ENCODE peak calls at places on chromosomes 5 and 9, in six cellular contexts. S is GM12892, U is H1, C is GM12878, H is HepG2, G is K562. Z is an unnamed sample.

GRCh38 chr9:81522721-81523551 is 166.4 kb downstream of the TLE1 start:
- DNase-seq in G (peak; percentile 0), C (no peak), S (no peak), H (peak; percentile 77), U (no peak), Z (no peak)

GRCh38 chr9:120928015-120928719 is 1.6 kb upstream of the TRAF1 start:
- DNase-seq in G (no peak), U (peak; percentile 62), H (no peak), C (no peak), S (no peak), Z (no peak)

GRCh38 chr9:89732295-89732951 is 127.6 kb downstream of the GADD45G start:
- DNase-seq in S (no peak), U (no peak), G (no peak), C (no peak), H (no peak), Z (no peak)

GRCh38 chr5:72178910-72179815 is 71.9 kb downstream of the MAP1B start:
- DNase-seq in H (no peak), U (no peak), S (no peak), G (no peak), C (no peak), Z (no peak)

GRCh38 chr5:39080597-39081204 is 6.5 kb upstream of the RICTOR start:
- DNase-seq in S (no peak), U (no peak), H (peak; percentile 56), C (no peak), G (peak; percentile 85), Z (no peak)

GRCh38 chr5:148939676-148940075 is 113.3 kb downstream of the ADRB2 start:
- DNase-seq in H (no peak), S (no peak), C (no peak), G (no peak), U (no peak), Z (no peak)

GRCh38 chr9:69258551-69258950 is 66.5 kb upstream of the ENTREP1 start:
- DNase-seq in G (no peak), C (no peak), U (no peak), H (no peak), S (no peak), Z (no peak)

GRCh38 chr9:122463828-122464632 is 13.7 kb downstream of the OR1J1 start:
- DNase-seq in U (no peak), H (peak; percentile 69), S (no peak), G (peak; percentile 58), C (peak; percentile 45), Z (no peak)

GRCh38 chr9:32867601-32868204 is 84.4 kb downstream of the TMEM215 start:
- DNase-seq in G (no peak), U (no peak), C (no peak), S (no peak), H (no peak), Z (no peak)

GRCh38 chr5:145948921-145949320 is 12.5 kb downstream of the SH3RF2 start:
- DNase-seq in C (no peak), S (no peak), G (no peak), H (no peak), U (no peak), Z (no peak)
- TF ChIP-seq POLR2AphosphoS5 in C (no peak), S (no peak), G (no peak), H (no peak), U (no peak), Z (no peak)

GRCh38 chr5:180492226-180492903 is 1.8 kb upstream of the CNOT6 start:
- DNase-seq in H (no peak), U (no peak), S (no peak), C (no peak), G (no peak), Z (no peak)

GRCh38 chr5:180495292-180495691 is 1.1 kb downstream of the CNOT6 start:
- DNase-seq in S (no peak), G (no peak), C (no peak), H (no peak), U (no peak), Z (no peak)

GRCh38 chr5:180495991-180496741 is 2.0 kb downstream of the CNOT6 start:
- DNase-seq in H (no peak), S (no peak), U (no peak), C (no peak), G (no peak), Z (no peak)

GRCh38 chr5:180494510-180495181 is 467 bp downstream of the CNOT6 start:
- DNase-seq in C (no peak), H (peak; percentile 12), G (peak; percentile 54), S (peak; percentile 57), U (peak; percentile 61), Z (peak; percentile 64)

GRCh38 chr5:180494060-180494509 is at the start of gene CNOT6:
- DNase-seq in U (peak; percentile 95), G (peak; percentile 96), S (peak; percentile 97), H (peak; percentile 80), C (peak; percentile 65), Z (peak; percentile 98)
- TF ChIP-seq POLR2A in U (peak; percentile 87), G (peak; percentile 83), S (peak; percentile 74), H (peak; percentile 76), C (peak; percentile 64), Z (peak; percentile 44)

GRCh38 chr5:56763182-56763581 is 52.2 kb upstream of the MAP3K1 start:
- DNase-seq in H (no peak), S (no peak), U (no peak), C (no peak), G (no peak), Z (no peak)

GRCh38 chr5:56760723-56761122 is 54.6 kb upstream of the MAP3K1 start:
- DNase-seq in C (no peak), S (no peak), H (no peak), U (no peak), G (no peak), Z (no peak)

GRCh38 chr5:56759521-56759920 is 55.8 kb upstream of the MAP3K1 start:
- DNase-seq in C (no peak), H (no peak), S (no peak), G (no peak), U (no peak), Z (no peak)

GRCh38 chr5:56763711-56764466 is 51.5 kb upstream of the MAP3K1 start:
- DNase-seq in U (no peak), C (no peak), H (peak; percentile 26), S (no peak), G (peak; percentile 64), Z (no peak)

GRCh38 chr5:56761486-56761885 is 53.9 kb upstream of the MAP3K1 start:
- DNase-seq in U (no peak), H (no peak), S (no peak), G (no peak), C (no peak), Z (no peak)
- TF ChIP-seq TAF1 in U (no peak), H (no peak), S (no peak), G (no peak), C (no peak), Z (no peak)

GRCh38 chr5:162372265-162372664 is 304.7 kb downstream of the GABRG2 start:
- DNase-seq in C (no peak), S (no peak), G (no peak), U (peak; percentile 47), H (no peak), Z (no peak)
- TF ChIP-seq POLR2AphosphoS5 in C (no peak), S (no peak), G (no peak), U (no peak), H (no peak), Z (no peak)